ENCODE peak calls at places on chromosomes 7 and 10, in ten cellular contexts. One of them, this sample, is unnamed.

GRCh38 chr7:111741811-111742240 is 179.5 kb upstream of the IMMP2L start:
- DNase-seq in brain microvascular endothelial cell: peak
- DNase-seq in T follicular helper cell: peak
- DNase-seq in IMR-90: peak
- DNase-seq in NCI-H2081: peak
- DNase-seq in M059J: peak
- DNase-seq in NCI-H1092: peak
- DNase-seq in T-helper 2 cell: peak
- DNase-seq in fibroblast of the aortic adventitia: peak
- DNase-seq in NCI-H1105: peak
- DNase-seq in this sample: peak

GRCh38 chr7:47045169-47045568 is 536.7 kb downstream of the TNS3 start:
- DNase-seq in brain microvascular endothelial cell: no peak
- DNase-seq in T follicular helper cell: no peak
- DNase-seq in IMR-90: no peak
- DNase-seq in NCI-H2081: no peak
- DNase-seq in M059J: peak
- DNase-seq in NCI-H1092: no peak
- DNase-seq in T-helper 2 cell: no peak
- DNase-seq in fibroblast of the aortic adventitia: peak
- DNase-seq in NCI-H1105: no peak
- DNase-seq in this sample: peak

GRCh38 chr10:60739581-60739980 is 38.7 kb upstream of the CDK1 start:
- DNase-seq in brain microvascular endothelial cell: no peak
- DNase-seq in T follicular helper cell: no peak
- DNase-seq in IMR-90: peak
- DNase-seq in NCI-H2081: no peak
- DNase-seq in M059J: no peak
- DNase-seq in NCI-H1092: no peak
- DNase-seq in T-helper 2 cell: no peak
- DNase-seq in fibroblast of the aortic adventitia: peak
- DNase-seq in NCI-H1105: no peak
- DNase-seq in this sample: no peak

GRCh38 chr10:27658788-27659187 is 86.8 kb downstream of the MKX start:
- DNase-seq in brain microvascular endothelial cell: peak
- DNase-seq in T follicular helper cell: no peak
- DNase-seq in IMR-90: peak
- DNase-seq in NCI-H2081: no peak
- DNase-seq in M059J: peak
- DNase-seq in NCI-H1092: no peak
- DNase-seq in T-helper 2 cell: no peak
- DNase-seq in fibroblast of the aortic adventitia: peak
- DNase-seq in NCI-H1105: no peak
- DNase-seq in this sample: no peak

GRCh38 chr7:22688034-22688433 is 39.0 kb upstream of the IL6 start:
- DNase-seq in brain microvascular endothelial cell: no peak
- DNase-seq in T follicular helper cell: no peak
- DNase-seq in IMR-90: no peak
- DNase-seq in NCI-H2081: no peak
- DNase-seq in M059J: no peak
- DNase-seq in NCI-H1092: no peak
- DNase-seq in T-helper 2 cell: no peak
- DNase-seq in fibroblast of the aortic adventitia: peak
- DNase-seq in NCI-H1105: no peak
- DNase-seq in this sample: no peak

GRCh38 chr7:31116615-31117014 is 64.5 kb downstream of the ADCYAP1R1 start:
- DNase-seq in brain microvascular endothelial cell: no peak
- DNase-seq in T follicular helper cell: no peak
- DNase-seq in IMR-90: no peak
- DNase-seq in NCI-H2081: no peak
- DNase-seq in M059J: no peak
- DNase-seq in NCI-H1092: no peak
- DNase-seq in T-helper 2 cell: no peak
- DNase-seq in fibroblast of the aortic adventitia: no peak
- DNase-seq in NCI-H1105: no peak
- DNase-seq in this sample: no peak

GRCh38 chr7:140447841-140448240 is 31.5 kb downstream of the MKRN1 start:
- DNase-seq in brain microvascular endothelial cell: no peak
- DNase-seq in T follicular helper cell: no peak
- DNase-seq in IMR-90: no peak
- DNase-seq in NCI-H2081: no peak
- DNase-seq in M059J: no peak
- DNase-seq in NCI-H1092: no peak
- DNase-seq in T-helper 2 cell: no peak
- DNase-seq in fibroblast of the aortic adventitia: no peak
- DNase-seq in NCI-H1105: no peak
- DNase-seq in this sample: no peak

GRCh38 chr7:34042406-34042805 is 137.1 kb downstream of the BMPER start:
- DNase-seq in brain microvascular endothelial cell: no peak
- DNase-seq in T follicular helper cell: no peak
- DNase-seq in IMR-90: peak
- DNase-seq in NCI-H2081: no peak
- DNase-seq in M059J: peak
- DNase-seq in NCI-H1092: no peak
- DNase-seq in T-helper 2 cell: no peak
- DNase-seq in fibroblast of the aortic adventitia: peak
- DNase-seq in NCI-H1105: no peak
- DNase-seq in this sample: no peak

GRCh38 chr7:93920496-93921189 is 892 bp upstream of the GNG11 start:
- DNase-seq in brain microvascular endothelial cell: no peak
- DNase-seq in T follicular helper cell: no peak
- DNase-seq in IMR-90: no peak
- DNase-seq in NCI-H2081: no peak
- DNase-seq in M059J: no peak
- DNase-seq in NCI-H1092: no peak
- DNase-seq in T-helper 2 cell: no peak
- DNase-seq in fibroblast of the aortic adventitia: peak
- DNase-seq in NCI-H1105: no peak
- DNase-seq in this sample: no peak

GRCh38 chr10:3532644-3533043 is 252.4 kb downstream of the KLF6 start:
- DNase-seq in brain microvascular endothelial cell: no peak
- DNase-seq in T follicular helper cell: no peak
- DNase-seq in IMR-90: no peak
- DNase-seq in NCI-H2081: no peak
- DNase-seq in M059J: peak
- DNase-seq in NCI-H1092: no peak
- DNase-seq in T-helper 2 cell: no peak
- DNase-seq in fibroblast of the aortic adventitia: no peak
- DNase-seq in NCI-H1105: no peak
- DNase-seq in this sample: no peak